ENCODE peak calls at places on chromosome 7, in seven cellular contexts. K is uterus, L is left ventricle myocardium inferior, U is HepG2, O is gastrocnemius medialis, J is A549, B is mammary epithelial cell. D is an unnamed sample.

GRCh38 chr7:228610-229009 is 36.2 kb downstream of the FAM20C start:
- DNase-seq in O (no peak), J (no peak), L (no peak), U (no peak), B (no peak), K (no peak), D (no peak)

GRCh38 chr7:67753891-67754290 is 757.3 kb downstream of the TYW1 start:
- DNase-seq in U (peak), K (no peak), J (no peak), L (no peak), B (no peak), O (no peak), D (no peak)

GRCh38 chr7:115124409-115124939 is 202.6 kb downstream of the MDFIC start:
- DNase-seq in L (no peak), K (no peak), B (no peak), O (no peak), J (no peak), U (no peak), D (no peak)

GRCh38 chr7:135919071-135919841 is 57.9 kb downstream of the MTPN start:
- DNase-seq in B (no peak), L (no peak), U (no peak), O (no peak), J (no peak), K (no peak), D (no peak)

GRCh38 chr7:31114593-31115343 is 62.7 kb downstream of the ADCYAP1R1 start:
- DNase-seq in J (peak), K (no peak), U (no peak), L (no peak), O (no peak), B (peak), D (no peak)

GRCh38 chr7:2164156-2164555 is 68.6 kb downstream of the MAD1L1 start:
- DNase-seq in L (no peak), K (no peak), O (no peak), U (no peak), J (no peak), B (no peak), D (no peak)

GRCh38 chr7:148434181-148434769 is 156.3 kb upstream of the C7orf33 start:
- DNase-seq in U (no peak), B (peak), L (no peak), J (no peak), O (no peak), K (no peak), D (no peak)

GRCh38 chr7:118104812-118105441 is 79.0 kb upstream of the LSM8 start:
- DNase-seq in L (no peak), O (no peak), B (peak), J (peak), U (no peak), K (no peak), D (no peak)

GRCh38 chr7:2809903-2810628 is 34.0 kb downstream of the GNA12 start:
- DNase-seq in O (no peak), K (no peak), L (no peak), B (peak), U (no peak), J (no peak), D (peak)

GRCh38 chr7:54712777-54713176 is 46.2 kb downstream of the SEC61G start:
- DNase-seq in B (no peak), U (no peak), J (no peak), L (no peak), K (no peak), O (no peak), D (no peak)

GRCh38 chr7:81447351-81447952 is 322.4 kb downstream of the HGF start:
- DNase-seq in K (no peak), J (peak), L (no peak), B (peak), O (no peak), U (peak), D (no peak)

GRCh38 chr7:105487559-105488218 is 34.4 kb downstream of the PUS7 start:
- DNase-seq in L (no peak), K (no peak), U (peak), J (peak), B (peak), O (no peak), D (no peak)

GRCh38 chr7:455110-455928 is 64.3 kb downstream of the PDGFA start:
- DNase-seq in L (peak), O (no peak), J (no peak), U (peak), K (peak), B (peak), D (no peak)

GRCh38 chr7:134505856-134506255 is 21.5 kb upstream of the AKR1B10 start:
- DNase-seq in J (no peak), B (peak), U (no peak), L (no peak), O (no peak), K (no peak), D (no peak)

GRCh38 chr7:44277851-44278250 is 47.5 kb downstream of the CAMK2B start:
- DNase-seq in O (peak), L (peak), B (no peak), U (no peak), J (no peak), K (no peak), D (peak)

GRCh38 chr7:157411580-157411979 is 74.8 kb downstream of the DNAJB6 start:
- DNase-seq in K (no peak), B (no peak), O (no peak), U (no peak), J (no peak), L (peak), D (no peak)

GRCh38 chr7:157482517-157483120 is 145.8 kb downstream of the DNAJB6 start:
- DNase-seq in L (no peak), B (no peak), K (no peak), J (no peak), O (no peak), U (no peak), D (peak)

GRCh38 chr7:86479144-86479543 is 164.6 kb upstream of the GRM3 start:
- DNase-seq in U (no peak), K (no peak), J (no peak), O (peak), L (no peak), B (no peak), D (no peak)

GRCh38 chr7:97016392-97017196 is 8.0 kb downstream of the DLX5 start:
- DNase-seq in O (no peak), U (peak), B (no peak), K (no peak), J (peak), L (no peak), D (no peak)

GRCh38 chr7:129615018-129615417 is 3.5 kb downstream of the NRF1 start:
- DNase-seq in K (no peak), O (no peak), J (no peak), U (peak), L (no peak), B (peak), D (no peak)

GRCh38 chr7:140051822-140052221 is 10.9 kb downstream of the PARP12 start:
- DNase-seq in J (no peak), L (no peak), O (no peak), K (no peak), U (no peak), B (no peak), D (no peak)

GRCh38 chr7:90445633-90446032 is 23.8 kb upstream of the PTTG1IP2 start:
- DNase-seq in B (no peak), L (no peak), K (no peak), J (no peak), O (no peak), U (no peak), D (no peak)

GRCh38 chr7:50970092-50970491 is 187.4 kb upstream of the GRB10 start:
- DNase-seq in L (no peak), O (no peak), U (no peak), K (no peak), J (no peak), B (no peak), D (no peak)

GRCh38 chr7:31778296-31778695 is 91.3 kb downstream of the PPP1R17 start:
- DNase-seq in B (no peak), U (no peak), K (no peak), O (no peak), J (no peak), L (no peak), D (no peak)

GRCh38 chr7:130305677-130306076 is 12.7 kb downstream of the CPA4 start:
- DNase-seq in L (no peak), B (no peak), J (no peak), K (no peak), O (no peak), U (no peak), D (no peak)

GRCh38 chr7:55191926-55192692 is 173.0 kb upstream of the LANCL2 start:
- DNase-seq in L (no peak), K (no peak), O (no peak), B (no peak), J (no peak), U (no peak), D (peak)

GRCh38 chr7:158266817-158267736 is 320.5 kb downstream of the PTPRN2 start:
- DNase-seq in L (no peak), J (no peak), O (no peak), U (no peak), B (no peak), K (no peak), D (no peak)

GRCh38 chr7:69204936-69205335 is 393.3 kb upstream of the AUTS2 start:
- DNase-seq in B (no peak), U (no peak), K (no peak), O (no peak), L (no peak), J (no peak), D (no peak)

GRCh38 chr7:77813180-77813579 is 14.6 kb downstream of the PHTF2 start:
- DNase-seq in O (no peak), K (no peak), J (no peak), L (no peak), U (no peak), B (no peak), D (no peak)

GRCh38 chr7:7968544-7969305 is at the start of gene GLCCI1:
- DNase-seq in O (peak), L (peak), U (peak), B (peak), K (peak), J (peak), D (peak)

GRCh38 chr7:11714205-11714604 is 117.8 kb downstream of the THSD7A start:
- DNase-seq in L (no peak), K (no peak), J (no peak), U (no peak), O (no peak), B (no peak), D (no peak)

GRCh38 chr7:22251284-22251683 is 105.7 kb downstream of the RAPGEF5 start:
- DNase-seq in K (no peak), J (no peak), L (no peak), B (no peak), U (no peak), O (no peak), D (no peak)

GRCh38 chr7:67105382-67105781 is 108.7 kb downstream of the TYW1 start:
- DNase-seq in J (no peak), K (no peak), O (no peak), B (peak), U (no peak), L (no peak), D (no peak)

GRCh38 chr7:130421685-130422084 is 19.1 kb downstream of the CEP41 start:
- DNase-seq in O (no peak), U (no peak), B (peak), L (no peak), K (no peak), J (no peak), D (no peak)

GRCh38 chr7:149856-150636 is 42.3 kb upstream of the FAM20C start:
- DNase-seq in K (no peak), B (no peak), O (peak), L (peak), U (no peak), J (no peak), D (no peak)

GRCh38 chr7:41103331-41103730 is 599.6 kb downstream of the INHBA start:
- DNase-seq in K (no peak), J (no peak), U (no peak), B (peak), L (no peak), O (no peak), D (no peak)

GRCh38 chr7:72343991-72344390 is 68.1 kb downstream of the CALN1 start:
- DNase-seq in U (no peak), K (no peak), B (no peak), O (no peak), L (no peak), J (no peak), D (no peak)

GRCh38 chr7:39621784-39622411 is 1.5 kb upstream of the RALA start:
- DNase-seq in U (no peak), K (no peak), B (peak), L (no peak), J (no peak), O (no peak), D (no peak)

GRCh38 chr7:44853391-44853790 is 5.5 kb upstream of the H2AZ2 start:
- DNase-seq in K (no peak), J (peak), L (no peak), B (peak), U (no peak), O (no peak), D (no peak)

GRCh38 chr7:137342751-137343482 is 616 bp downstream of the PTN start:
- DNase-seq in J (no peak), L (no peak), O (no peak), U (no peak), K (no peak), B (peak), D (no peak)
- H3K4me3 ChIP-seq in J (no peak), L (peak), O (peak), U (no peak), K (peak), B (peak), D (peak)

DNA sequence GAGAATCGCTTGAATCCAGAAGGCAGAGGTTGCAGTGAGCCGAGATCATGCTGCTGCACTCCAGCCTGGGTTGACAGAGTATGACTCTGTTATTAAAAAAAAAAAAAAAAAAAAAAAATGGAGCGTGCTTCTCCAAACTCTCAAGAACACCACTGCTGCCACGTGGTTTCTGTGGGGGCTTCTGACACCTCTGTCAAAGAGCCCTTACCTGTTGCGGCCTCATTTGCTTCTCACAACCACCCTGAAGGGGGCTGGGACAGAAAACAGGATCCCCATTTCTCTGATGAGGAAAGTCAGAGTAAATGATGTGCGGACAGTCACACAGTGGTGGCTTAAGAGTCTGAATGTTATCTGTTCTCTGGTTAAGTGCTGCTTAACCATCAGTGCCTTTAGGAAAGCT is 95.3 kb downstream of the RNF216 start:
- DNase-seq in J (no peak), K (no peak), U (no peak), B (no peak), O (no peak), L (no peak), D (no peak)
- H3K27ac ChIP-seq in J (no peak), K (peak), U (no peak), B (no peak), O (no peak), L (no peak), D (peak)

GRCh38 chr7:74657692-74658170 is at the start of gene GTF2I:
- DNase-seq in B (no peak), O (no peak), U (no peak), L (no peak), J (no peak), K (no peak), D (peak)
- TF ChIP-seq CTCF in B (no peak), O (no peak), U (no peak), L (no peak), J (no peak), K (no peak), D (no peak)

DNA sequence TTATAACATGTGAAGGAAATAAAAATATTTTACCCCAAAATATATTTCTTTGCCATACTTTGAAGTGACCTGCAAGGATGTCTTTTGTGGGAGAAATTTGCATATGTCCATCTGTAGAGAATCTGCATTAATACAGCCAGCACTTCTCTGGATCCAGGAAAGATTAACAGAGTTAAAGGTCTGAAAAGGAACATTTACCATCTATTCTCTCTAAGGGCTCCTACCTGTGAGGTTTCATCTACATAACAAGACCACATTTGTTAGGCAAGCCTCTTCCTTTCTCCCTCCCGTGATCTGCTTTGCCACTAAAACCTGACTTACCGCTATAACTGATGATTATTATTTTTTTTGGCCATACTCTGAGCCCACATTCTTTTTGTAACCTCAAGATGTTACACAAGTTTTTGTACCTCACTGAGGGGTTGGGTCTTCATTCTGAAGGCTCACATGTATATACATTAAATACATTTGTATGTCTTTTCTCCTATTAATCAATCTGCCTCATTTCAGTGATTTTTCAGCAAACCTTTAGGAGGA is 129.4 kb downstream of the AKR1D1 start:
- DNase-seq in B (peak), J (no peak), U (no peak), L (no peak), K (no peak), O (no peak), D (no peak)
- H3K4me3 ChIP-seq in B (no peak), J (no peak), U (no peak), L (no peak), K (no peak), O (no peak), D (no peak)

GRCh38 chr7:94366163-94366562 is 28.5 kb upstream of the COL1A2 start:
- DNase-seq in L (no peak), B (no peak), U (no peak), J (no peak), K (no peak), O (no peak), D (no peak)
- H3K27ac ChIP-seq in L (no peak), B (no peak), U (no peak), J (no peak), K (no peak), O (no peak), D (peak)

GRCh38 chr7:128458956-128459355 is 3.3 kb downstream of the HILPDA start:
- DNase-seq in K (no peak), U (no peak), O (no peak), J (no peak), L (no peak), B (no peak), D (no peak)

GRCh38 chr7:128454808-128455555 is 696 bp upstream of the HILPDA start:
- DNase-seq in U (no peak), K (no peak), L (no peak), O (no peak), J (no peak), B (no peak), D (no peak)

GRCh38 chr7:128462427-128462826 is 6.7 kb downstream of the HILPDA start:
- DNase-seq in K (no peak), B (no peak), U (no peak), J (no peak), L (no peak), O (no peak), D (no peak)

GRCh38 chr7:128455556-128456254 is at the start of gene HILPDA:
- DNase-seq in J (peak), L (peak), B (peak), K (peak), U (peak), O (peak), D (peak)

DNA sequence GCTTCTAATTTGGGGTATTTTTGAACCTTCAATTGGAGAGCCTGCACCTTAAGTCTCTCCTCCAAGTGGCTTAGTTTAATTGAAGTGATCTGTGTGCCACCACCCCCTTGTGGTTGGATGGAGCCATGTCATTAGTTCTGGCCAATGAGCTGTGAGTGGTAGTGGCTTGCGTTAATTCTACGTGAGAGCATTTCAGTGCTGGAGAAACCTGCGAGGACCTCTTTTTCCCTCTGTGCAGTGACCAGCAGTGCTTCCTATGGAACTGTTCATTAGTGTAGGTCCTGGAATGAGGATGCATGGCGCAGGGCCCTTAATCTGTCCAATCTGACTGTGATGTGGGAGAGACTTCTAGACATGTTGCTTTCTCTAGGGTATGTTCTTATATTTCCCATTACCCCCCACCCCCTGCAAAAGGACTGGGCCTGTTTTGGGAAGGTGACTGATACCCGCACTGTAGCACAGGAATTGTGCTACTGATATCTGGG is 3.8 kb downstream of the HILPDA start:
- DNase-seq in L (peak), B (peak), K (peak), O (peak), U (peak), J (peak), D (no peak)
- TF ChIP-seq CTCF in L (peak), B (peak), K (peak), O (peak), U (peak), J (peak), D (peak)

DNA sequence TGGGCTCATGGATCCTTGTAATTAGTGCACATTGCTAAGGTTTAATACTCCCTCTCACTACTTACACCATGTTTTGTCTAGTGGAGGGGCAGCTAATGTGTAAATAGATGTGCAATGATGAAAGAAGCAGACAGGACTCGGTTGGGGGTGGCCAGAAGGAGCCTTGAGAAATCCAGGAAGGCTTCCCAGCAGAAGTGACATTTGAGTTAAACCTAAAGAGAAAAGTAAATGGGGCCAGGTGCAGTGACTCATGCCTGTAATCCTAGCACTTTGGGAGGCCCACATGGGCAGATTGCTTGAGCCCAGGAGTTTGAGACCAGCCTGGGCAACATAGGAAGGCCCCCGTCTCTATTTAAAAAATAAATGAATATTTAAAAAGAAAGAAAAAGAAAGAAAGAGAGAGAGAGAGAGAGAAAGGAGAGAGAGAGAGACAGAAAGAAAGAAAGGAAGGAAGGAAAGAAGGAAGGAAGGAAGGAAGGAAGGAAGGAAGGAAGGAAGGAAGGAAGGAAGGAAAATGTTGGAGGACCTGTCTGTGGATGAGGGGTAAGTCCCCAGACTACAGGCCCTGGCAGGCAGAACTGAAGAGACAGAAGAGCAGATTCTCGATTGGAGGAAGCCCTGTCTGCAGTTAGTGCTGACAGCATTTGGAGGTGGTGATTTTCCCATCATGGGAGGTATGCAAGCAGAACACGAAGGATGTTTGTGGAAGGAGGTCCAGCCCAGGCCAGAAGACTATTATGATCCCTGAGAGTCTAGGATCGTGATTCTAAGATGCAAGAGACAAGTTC is 3.6 kb downstream of the ELN start:
- DNase-seq in B (no peak), U (no peak), L (no peak), J (no peak), O (no peak), K (no peak), D (no peak)
- H3K4me3 ChIP-seq in B (no peak), U (no peak), L (peak), J (no peak), O (no peak), K (no peak), D (peak)

D was measured in coronary artery.